ENCODE peak calls at places on chromosomes 13 and 19, in nine cellular contexts. U is upper lobe of right lung, S is ovary, G is lower leg skin, B is K562, Y is transverse colon, D is left ventricle myocardium inferior, V is PC-9, T is cardiac fibroblast. Q is an unnamed sample.

GRCh38 chr13:101751488-101751887 is 299.0 kb downstream of the ITGBL1 start:
- DNase-seq in Y (no peak), T (peak; percentile 82), D (no peak), S (no peak), G (no peak), B (no peak), U (no peak), V (peak; percentile 89), Q (peak; percentile 99)

GRCh38 chr13:54953786-54954185 is 1925.2 kb downstream of the OLFM4 start:
- DNase-seq in S (no peak), T (no peak), B (no peak), Y (no peak), V (no peak), G (no peak), U (no peak), D (no peak), Q (no peak)

GRCh38 chr13:41193919-41194824 is at the start of gene KBTBD7:
- DNase-seq in B (peak; percentile 84), Y (peak; percentile 94), V (peak; percentile 82), U (peak; percentile 98), G (peak; percentile 97), S (peak; percentile 91), D (peak; percentile 94), T (peak; percentile 98), Q (peak; percentile 99)

GRCh38 chr13:79538757-79539156 is 57.8 kb downstream of the NDFIP2 start:
- DNase-seq in T (no peak), B (no peak), S (no peak), V (no peak), G (no peak), U (no peak), Y (no peak), D (no peak), Q (no peak)

GRCh38 chr19:5018224-5019015 is 49.5 kb downstream of the KDM4B start:
- DNase-seq in V (no peak), B (no peak), G (no peak), U (no peak), S (no peak), Y (no peak), D (no peak), T (peak; percentile 67), Q (peak; percentile 80)

GRCh38 chr13:109868583-109869311 is 82.4 kb upstream of the IRS2 start:
- DNase-seq in V (peak; percentile 91), U (no peak), Y (no peak), S (no peak), G (no peak), B (no peak), T (no peak), D (no peak), Q (no peak)

GRCh38 chr13:93848247-93848646 is 621.6 kb downstream of the GPC6 start:
- DNase-seq in B (no peak), D (no peak), U (no peak), G (no peak), S (no peak), V (no peak), T (no peak), Y (no peak), Q (no peak)

GRCh38 chr19:5642204-5642603 is 19.3 kb downstream of the SAFB start:
- DNase-seq in B (no peak), Y (no peak), U (no peak), T (no peak), G (peak; percentile 34), S (no peak), D (no peak), V (no peak), Q (peak; percentile 46)

GRCh38 chr19:41296323-41296935 is 13.5 kb upstream of the CCDC97 start:
- DNase-seq in B (no peak), S (no peak), G (no peak), T (no peak), V (peak; percentile 49), Y (peak; percentile 31), D (no peak), U (no peak), Q (no peak)

GRCh38 chr13:36432106-36432544 is at the start of gene CCNA1:
- DNase-seq in S (no peak), G (no peak), D (peak; percentile 19), B (peak; percentile 10), Y (no peak), V (no peak), T (peak; percentile 22), U (peak; percentile 71), Q (peak; percentile 44)

GRCh38 chr13:27770809-27771208 is 21.5 kb upstream of the GSX1 start:
- DNase-seq in S (no peak), Y (peak; percentile 36), U (no peak), D (no peak), G (peak; percentile 43), B (peak; percentile 11), V (no peak), T (peak; percentile 13), Q (peak; percentile 44)

GRCh38 chr19:33865306-33865705 is 68.6 kb downstream of the KCTD15 start:
- DNase-seq in B (no peak), T (no peak), G (peak; percentile 75), S (no peak), D (no peak), Y (no peak), U (no peak), V (no peak), Q (no peak)

GRCh38 chr13:39862891-39863290 is 207.4 kb downstream of the COG6 start:
- DNase-seq in D (no peak), V (no peak), Y (no peak), S (no peak), G (no peak), B (no peak), T (no peak), U (no peak), Q (no peak)

GRCh38 chr19:42270346-42271044 is 1.4 kb downstream of the CIC start:
- DNase-seq in B (no peak), V (peak; percentile 59), T (peak; percentile 67), S (peak; percentile 51), G (no peak), Y (peak; percentile 63), U (peak; percentile 80), D (no peak), Q (peak; percentile 91)

GRCh38 chr19:29781582-29782580 is 29.9 kb upstream of the CCNE1 start:
- DNase-seq in B (no peak), Y (no peak), G (no peak), D (no peak), T (no peak), S (no peak), V (no peak), U (no peak), Q (no peak)

GRCh38 chr13:110915874-110916670 is 1.2 kb upstream of the ANKRD10 start:
- DNase-seq in G (no peak), V (peak; percentile 60), Y (no peak), S (no peak), U (no peak), D (no peak), T (peak; percentile 78), B (no peak), Q (peak; percentile 79)

GRCh38 chr13:94602467-94602866 is 810 bp downstream of the GPR180 start:
- DNase-seq in D (no peak), T (no peak), G (no peak), B (no peak), V (no peak), U (no peak), Y (no peak), S (no peak), Q (no peak)

GRCh38 chr19:5313307-5313706 is 27.3 kb downstream of the PTPRS start:
- DNase-seq in Y (no peak), S (no peak), V (no peak), B (no peak), G (no peak), D (no peak), T (no peak), U (no peak), Q (no peak)

GRCh38 chr13:42279080-42279479 is 7.1 kb downstream of the AKAP11 start:
- DNase-seq in G (no peak), U (no peak), V (no peak), T (no peak), S (no peak), D (no peak), B (no peak), Y (no peak), Q (no peak)
- H3K4me3 ChIP-seq in G (no peak overlapping the region), U (no peak overlapping the region), V (no peak overlapping the region), T (no peak overlapping the region), S (no peak overlapping the region), D (no peak overlapping the region), B (no peak overlapping the region), Y (no peak overlapping the region), Q (no peak overlapping the region)

GRCh38 chr13:60137911-60138570 is 25.7 kb downstream of the DIAPH3 start:
- DNase-seq in S (no peak), D (no peak), U (no peak), V (no peak), G (no peak), B (no peak), Y (no peak), T (no peak), Q (no peak)

GRCh38 chr13:60139272-60139671 is 24.5 kb downstream of the DIAPH3 start:
- DNase-seq in S (no peak), B (no peak), V (no peak), D (no peak), U (no peak), Y (no peak), T (no peak), G (no peak), Q (peak; percentile 53)

GRCh38 chr13:60135344-60135743 is 28.4 kb downstream of the DIAPH3 start:
- DNase-seq in U (no peak), G (no peak), Y (no peak), D (no peak), T (no peak), B (no peak), V (no peak), S (no peak), Q (no peak)

GRCh38 chr13:60138674-60139073 is 25.1 kb downstream of the DIAPH3 start:
- DNase-seq in D (no peak), S (no peak), B (no peak), T (no peak), G (no peak), V (no peak), U (no peak), Y (no peak), Q (no peak)

DNA sequence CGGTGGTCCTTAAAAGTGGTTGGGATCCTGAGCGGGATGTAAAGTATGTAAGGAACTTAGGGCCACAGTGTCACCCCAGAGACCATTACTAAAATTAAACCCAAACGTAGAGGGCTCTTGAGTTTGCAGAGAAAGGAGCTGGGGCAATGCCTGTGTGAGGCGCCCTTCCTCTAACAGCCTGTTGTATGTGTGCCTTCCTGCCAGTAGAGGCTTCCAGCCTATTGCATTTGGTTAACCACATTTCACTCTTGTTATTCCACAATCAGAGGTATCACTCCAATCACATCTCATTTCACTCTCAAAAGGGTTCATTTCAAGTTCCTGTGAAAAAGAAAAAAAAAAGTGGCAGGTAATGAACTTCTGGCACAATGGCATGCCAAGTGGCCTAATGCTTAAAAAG is 29.4 kb downstream of the DIAPH3 start:
- DNase-seq in S (no peak), T (peak; percentile 45), U (no peak), B (no peak), Y (no peak), D (no peak), G (no peak), V (no peak), Q (peak; percentile 42)
- TF ChIP-seq CTCF in S (no peak), T (peak; percentile 39), U (no peak), B (no peak), Y (no peak), D (no peak), G (no peak), V (no peak), Q (peak; percentile 46)

GRCh38 chr19:39319098-39319891 is 1.4 kb downstream of the LRFN1 start:
- DNase-seq in B (no peak), G (no peak), D (no peak), S (no peak), V (no peak), Y (no peak), T (no peak), U (no peak), Q (no peak)
- H3K4me3 ChIP-seq in B (peak overlapping the region; percentile 78), G (no peak overlapping the region), D (no peak overlapping the region), S (no peak overlapping the region), V (peak overlapping the region; percentile 72), Y (no peak overlapping the region), T (no peak overlapping the region), U (no peak overlapping the region), Q (no peak overlapping the region)

GRCh38 chr19:10074153-10074552 is 12.0 kb upstream of the SHFL start:
- DNase-seq in T (peak; percentile 27), B (peak; percentile 79), U (no peak), Y (no peak), G (no peak), S (no peak), D (no peak), V (no peak), Q (peak; percentile 50)
- TF ChIP-seq CTCF in T (peak; percentile 43), B (peak; percentile 86), U (peak; percentile 35), Y (peak; percentile 18), G (no peak), S (no peak), D (peak; percentile 13), V (peak; percentile 58), Q (peak; percentile 40)